ENCODE peak calls at places on chromosomes 16 and 17, in seven cellular contexts. One of them, this sample, is unnamed.

GRCh38 chr16:66369055-66369592 is 2.6 kb downstream of the CDH5 start:
- DNase-seq in H9: no peak
- DNase-seq in IMR-90: no peak
- DNase-seq in neuronal stem cell: no peak
- DNase-seq in H1: no peak
- DNase-seq in mesendoderm: no peak
- DNase-seq in trophoblast cell: no peak
- DNase-seq in this sample: no peak

GRCh38 chr17:73007447-73007846 is 85.0 kb downstream of the SLC39A11 start:
- DNase-seq in H9: no peak
- DNase-seq in IMR-90: peak; percentile 80
- DNase-seq in neuronal stem cell: no peak
- DNase-seq in H1: no peak
- DNase-seq in mesendoderm: no peak
- DNase-seq in trophoblast cell: peak; percentile 22
- DNase-seq in this sample: no peak

GRCh38 chr17:73802314-73802713 is 158.1 kb upstream of the SDK2 start:
- DNase-seq in H9: no peak
- DNase-seq in IMR-90: no peak
- DNase-seq in neuronal stem cell: no peak
- DNase-seq in H1: no peak
- DNase-seq in mesendoderm: no peak
- DNase-seq in trophoblast cell: no peak
- DNase-seq in this sample: no peak

GRCh38 chr16:86324320-86324719 is 186.0 kb upstream of the FOXF1 start:
- DNase-seq in H9: no peak
- DNase-seq in IMR-90: no peak
- DNase-seq in neuronal stem cell: no peak
- DNase-seq in H1: no peak
- DNase-seq in mesendoderm: no peak
- DNase-seq in trophoblast cell: no peak
- DNase-seq in this sample: no peak

GRCh38 chr17:56034120-56034757 is 119.0 kb upstream of the ANKFN1 start:
- DNase-seq in H9: no peak
- DNase-seq in IMR-90: no peak
- DNase-seq in neuronal stem cell: no peak
- DNase-seq in H1: no peak
- DNase-seq in mesendoderm: no peak
- DNase-seq in trophoblast cell: peak; percentile 21
- DNase-seq in this sample: no peak

GRCh38 chr17:10290046-10290445 is 82.8 kb downstream of the MYH13 start:
- DNase-seq in H9: no peak
- DNase-seq in IMR-90: no peak
- DNase-seq in neuronal stem cell: no peak
- DNase-seq in H1: no peak
- DNase-seq in mesendoderm: no peak
- DNase-seq in trophoblast cell: peak; percentile 33
- DNase-seq in this sample: no peak

GRCh38 chr17:79931517-79932309 is 92.5 kb upstream of the CBX4 start:
- DNase-seq in H9: no peak
- DNase-seq in IMR-90: peak; percentile 31
- DNase-seq in neuronal stem cell: no peak
- DNase-seq in H1: no peak
- DNase-seq in mesendoderm: no peak
- DNase-seq in trophoblast cell: no peak
- DNase-seq in this sample: peak; percentile 35

GRCh38 chr17:32936894-32937500 is 9.0 kb downstream of the TMEM98 start:
- DNase-seq in H9: peak; percentile 95
- DNase-seq in IMR-90: peak; percentile 70
- DNase-seq in neuronal stem cell: peak; percentile 81
- DNase-seq in H1: peak; percentile 77
- DNase-seq in mesendoderm: peak; percentile 91
- DNase-seq in trophoblast cell: peak; percentile 75
- DNase-seq in this sample: peak; percentile 52

GRCh38 chr17:78484300-78485159 is 92.7 kb downstream of the DNAH17 start:
- DNase-seq in H9: peak; percentile 89
- DNase-seq in IMR-90: no peak
- DNase-seq in neuronal stem cell: peak; percentile 51
- DNase-seq in H1: no peak
- DNase-seq in mesendoderm: peak; percentile 76
- DNase-seq in trophoblast cell: no peak
- DNase-seq in this sample: peak; percentile 45

GRCh38 chr16:6940968-6941367 is 391.7 kb upstream of the RBFOX1 start:
- DNase-seq in H9: no peak
- DNase-seq in IMR-90: no peak
- DNase-seq in neuronal stem cell: no peak
- DNase-seq in H1: no peak
- DNase-seq in mesendoderm: no peak
- DNase-seq in trophoblast cell: no peak
- DNase-seq in this sample: no peak

GRCh38 chr16:77548766-77549165 is 113.9 kb upstream of the ADAMTS18 start:
- DNase-seq in H9: no peak
- DNase-seq in IMR-90: peak; percentile 5
- DNase-seq in neuronal stem cell: no peak
- DNase-seq in H1: no peak
- DNase-seq in mesendoderm: no peak
- DNase-seq in trophoblast cell: no peak
- DNase-seq in this sample: peak; percentile 77

GRCh38 chr17:1391577-1391976 is 8.4 kb downstream of the YWHAE start:
- DNase-seq in H9: no peak
- DNase-seq in IMR-90: no peak
- DNase-seq in neuronal stem cell: no peak
- DNase-seq in H1: no peak
- DNase-seq in mesendoderm: no peak
- DNase-seq in trophoblast cell: no peak
- DNase-seq in this sample: no peak

GRCh38 chr16:64121473-64121872 is 1000.4 kb downstream of the CDH11 start:
- DNase-seq in H9: no peak
- DNase-seq in IMR-90: peak; percentile 64
- DNase-seq in neuronal stem cell: no peak
- DNase-seq in H1: no peak
- DNase-seq in mesendoderm: no peak
- DNase-seq in trophoblast cell: no peak
- DNase-seq in this sample: peak; percentile 27

GRCh38 chr17:41340934-41341861 is 9.4 kb downstream of the KRT33A start:
- DNase-seq in H9: no peak
- DNase-seq in IMR-90: no peak
- DNase-seq in neuronal stem cell: no peak
- DNase-seq in H1: no peak
- DNase-seq in mesendoderm: no peak
- DNase-seq in trophoblast cell: peak; percentile 35
- DNase-seq in this sample: no peak

GRCh38 chr16:66367968-66368891 is 1.7 kb downstream of the CDH5 start:
- DNase-seq in H9: peak; percentile 56
- DNase-seq in IMR-90: no peak
- DNase-seq in neuronal stem cell: no peak
- DNase-seq in H1: no peak
- DNase-seq in mesendoderm: no peak
- DNase-seq in trophoblast cell: no peak
- DNase-seq in this sample: no peak

GRCh38 chr17:12900474-12900873 is 111.2 kb downstream of the ARHGAP44 start:
- DNase-seq in H9: no peak
- DNase-seq in IMR-90: no peak
- DNase-seq in neuronal stem cell: no peak
- DNase-seq in H1: no peak
- DNase-seq in mesendoderm: no peak
- DNase-seq in trophoblast cell: no peak
- DNase-seq in this sample: no peak

GRCh38 chr17:75077490-75078096 is 10.2 kb upstream of the SLC16A5 start:
- DNase-seq in H9: peak; percentile 68
- DNase-seq in IMR-90: no peak
- DNase-seq in neuronal stem cell: no peak
- DNase-seq in H1: no peak
- DNase-seq in mesendoderm: no peak
- DNase-seq in trophoblast cell: peak; percentile 73
- DNase-seq in this sample: no peak

GRCh38 chr16:67169642-67170167 is 633 bp upstream of the NOL3 start:
- DNase-seq in H9: peak; percentile 89
- DNase-seq in IMR-90: no peak
- DNase-seq in neuronal stem cell: no peak
- DNase-seq in H1: no peak
- DNase-seq in mesendoderm: peak; percentile 88
- DNase-seq in trophoblast cell: peak; percentile 30
- DNase-seq in this sample: peak; percentile 49

GRCh38 chr17:50547736-50548083 is 736 bp downstream of the SPATA20 start:
- DNase-seq in H9: no peak
- DNase-seq in IMR-90: no peak
- DNase-seq in neuronal stem cell: no peak
- DNase-seq in H1: no peak
- DNase-seq in mesendoderm: no peak
- DNase-seq in trophoblast cell: no peak
- DNase-seq in this sample: no peak

GRCh38 chr17:41655611-41656111 is 31.3 kb upstream of the KRT17 start:
- DNase-seq in H9: peak; percentile 85
- DNase-seq in IMR-90: no peak
- DNase-seq in neuronal stem cell: no peak
- DNase-seq in H1: no peak
- DNase-seq in mesendoderm: peak; percentile 63
- DNase-seq in trophoblast cell: peak; percentile 82
- DNase-seq in this sample: no peak

GRCh38 chr16:19419691-19420060 is 2.0 kb downstream of the TMC5 start:
- DNase-seq in H9: no peak
- DNase-seq in IMR-90: peak; percentile 4
- DNase-seq in neuronal stem cell: no peak
- DNase-seq in H1: no peak
- DNase-seq in mesendoderm: no peak
- DNase-seq in trophoblast cell: no peak
- DNase-seq in this sample: no peak

GRCh38 chr16:88739975-88740726 is 33.8 kb downstream of the CTU2 start:
- DNase-seq in H9: no peak
- DNase-seq in IMR-90: no peak
- DNase-seq in neuronal stem cell: no peak
- DNase-seq in H1: no peak
- DNase-seq in mesendoderm: no peak
- DNase-seq in trophoblast cell: no peak
- DNase-seq in this sample: no peak
- H3K23ac ChIP-seq in H9: no peak overlapping the region
- H3K23ac ChIP-seq in IMR-90: no peak overlapping the region
- H3K23ac ChIP-seq in neuronal stem cell: peak overlapping the region; percentile 80
- H3K23ac ChIP-seq in H1: no peak overlapping the region
- H3K23ac ChIP-seq in mesendoderm: no peak overlapping the region
- H3K23ac ChIP-seq in trophoblast cell: no peak overlapping the region
- H3K23ac ChIP-seq in this sample: no peak overlapping the region

DNA sequence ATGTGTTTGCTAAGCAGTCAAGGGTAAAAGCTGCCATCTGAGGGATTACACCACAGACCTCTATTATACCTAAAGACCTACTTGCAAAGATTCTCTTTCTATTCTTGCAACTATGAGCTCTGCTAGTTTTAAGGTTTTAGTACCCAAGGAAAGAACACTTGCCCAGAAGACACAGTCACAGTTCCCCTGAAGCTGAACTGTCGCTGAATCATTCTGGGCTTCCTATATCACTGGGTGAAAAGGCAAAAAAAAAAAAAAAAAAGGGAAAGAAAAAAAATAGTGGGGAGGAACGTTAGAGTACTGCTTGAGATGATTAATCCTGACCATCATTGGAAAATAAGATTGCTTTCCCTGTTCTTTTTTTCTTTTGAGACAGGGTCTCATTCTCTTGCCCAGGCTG is 37.9 kb downstream of the LYRM1 start:
- DNase-seq in H9: no peak
- DNase-seq in IMR-90: peak; percentile 56
- DNase-seq in neuronal stem cell: no peak
- DNase-seq in H1: no peak
- DNase-seq in mesendoderm: no peak
- DNase-seq in trophoblast cell: no peak
- DNase-seq in this sample: no peak
- H3K23ac ChIP-seq in H9: no peak overlapping the region
- H3K23ac ChIP-seq in IMR-90: no peak overlapping the region
- H3K23ac ChIP-seq in neuronal stem cell: no peak overlapping the region
- H3K23ac ChIP-seq in H1: no peak overlapping the region
- H3K23ac ChIP-seq in mesendoderm: no peak overlapping the region
- H3K23ac ChIP-seq in trophoblast cell: no peak overlapping the region
- H3K23ac ChIP-seq in this sample: no peak overlapping the region

GRCh38 chr16:27826081-27826892 is 237.2 kb downstream of the GSG1L start:
- DNase-seq in H9: no peak
- DNase-seq in IMR-90: no peak
- DNase-seq in neuronal stem cell: no peak
- DNase-seq in H1: no peak
- DNase-seq in mesendoderm: no peak
- DNase-seq in trophoblast cell: no peak
- DNase-seq in this sample: no peak
- H3K23ac ChIP-seq in H9: no peak overlapping the region
- H3K23ac ChIP-seq in IMR-90: no peak overlapping the region
- H3K23ac ChIP-seq in neuronal stem cell: no peak overlapping the region
- H3K23ac ChIP-seq in H1: no peak overlapping the region
- H3K23ac ChIP-seq in mesendoderm: no peak overlapping the region
- H3K23ac ChIP-seq in trophoblast cell: no peak overlapping the region
- H3K23ac ChIP-seq in this sample: no peak overlapping the region

GRCh38 chr16:48366165-48367093 is 18.8 kb downstream of the SIAH1 start:
- DNase-seq in H9: peak; percentile 56
- DNase-seq in IMR-90: peak; percentile 90
- DNase-seq in neuronal stem cell: no peak
- DNase-seq in H1: no peak
- DNase-seq in mesendoderm: peak; percentile 93
- DNase-seq in trophoblast cell: peak; percentile 42
- DNase-seq in this sample: peak; percentile 90

GRCh38 chr16:48365601-48366164 is 19.5 kb downstream of the SIAH1 start:
- DNase-seq in H9: peak; percentile 95
- DNase-seq in IMR-90: peak; percentile 80
- DNase-seq in neuronal stem cell: peak; percentile 76
- DNase-seq in H1: peak; percentile 82
- DNase-seq in mesendoderm: peak; percentile 97
- DNase-seq in trophoblast cell: peak; percentile 69
- DNase-seq in this sample: peak; percentile 86

GRCh38 chr16:48361540-48361939 is 23.7 kb downstream of the SIAH1 start:
- DNase-seq in H9: no peak
- DNase-seq in IMR-90: no peak
- DNase-seq in neuronal stem cell: no peak
- DNase-seq in H1: no peak
- DNase-seq in mesendoderm: no peak
- DNase-seq in trophoblast cell: no peak
- DNase-seq in this sample: no peak

GRCh38 chr16:48367443-48368049 is 17.7 kb downstream of the SIAH1 start:
- DNase-seq in H9: no peak
- DNase-seq in IMR-90: no peak
- DNase-seq in neuronal stem cell: no peak
- DNase-seq in H1: no peak
- DNase-seq in mesendoderm: no peak
- DNase-seq in trophoblast cell: no peak
- DNase-seq in this sample: no peak

DNA sequence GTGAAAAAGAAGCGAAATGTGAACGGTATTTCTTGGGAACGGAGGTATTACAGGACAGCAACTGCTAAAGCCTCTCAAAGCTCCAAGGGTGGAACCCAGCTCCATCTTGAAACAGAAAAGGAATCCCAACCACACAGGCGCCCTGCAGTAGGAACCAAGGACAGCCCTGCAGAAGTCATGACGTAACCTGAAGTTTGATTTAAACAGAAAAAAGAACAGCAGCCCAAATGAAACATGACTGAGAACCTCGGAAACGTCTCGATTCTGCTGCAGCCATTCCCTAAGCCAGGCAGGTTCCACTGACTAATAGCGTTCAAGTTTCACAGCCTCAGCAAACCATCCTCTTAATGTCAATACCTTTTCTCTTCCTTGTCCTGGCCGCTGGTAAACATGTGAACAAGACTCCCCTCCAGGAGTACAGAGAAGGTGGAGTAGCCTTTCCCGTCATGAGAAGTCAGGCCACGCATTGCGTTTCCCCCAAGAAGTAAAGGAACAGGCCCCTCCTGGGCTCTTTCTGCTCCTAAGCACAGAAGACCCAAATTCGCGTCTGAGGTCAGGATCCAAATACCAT is 20.1 kb downstream of the SIAH1 start:
- DNase-seq in H9: no peak
- DNase-seq in IMR-90: no peak
- DNase-seq in neuronal stem cell: no peak
- DNase-seq in H1: no peak
- DNase-seq in mesendoderm: no peak
- DNase-seq in trophoblast cell: peak; percentile 13
- DNase-seq in this sample: no peak
- H3K23ac ChIP-seq in H9: no peak overlapping the region
- H3K23ac ChIP-seq in IMR-90: peak overlapping the region; percentile 54
- H3K23ac ChIP-seq in neuronal stem cell: no peak overlapping the region
- H3K23ac ChIP-seq in H1: no peak overlapping the region
- H3K23ac ChIP-seq in mesendoderm: peak overlapping the region; percentile 20
- H3K23ac ChIP-seq in trophoblast cell: no peak overlapping the region
- H3K23ac ChIP-seq in this sample: peak overlapping the region; percentile 89

This sample was measured in mesenchymal stem cell.